ENCODE peak calls at places on chromosomes 6 and 20, in eight cellular contexts. One of them, this sample, is unnamed.

GRCh38 chr20:24969203-24970029 is 20.3 kb downstream of the CST7 start:
- DNase-seq in heart right ventricle: no peak
- DNase-seq in GM06990: no peak
- DNase-seq in coronary artery: peak
- DNase-seq in neural progenitor cell: no peak
- DNase-seq in GM12865: no peak
- DNase-seq in foreskin keratinocyte: no peak
- DNase-seq in right atrium auricular region: peak
- DNase-seq in this sample: no peak

GRCh38 chr6:4155848-4156466 is 20.6 kb upstream of the ECI2 start:
- DNase-seq in GM06990: no peak
- DNase-seq in GM12865: peak
- DNase-seq in coronary artery: no peak
- DNase-seq in foreskin keratinocyte: peak
- DNase-seq in heart right ventricle: no peak
- DNase-seq in right atrium auricular region: peak
- DNase-seq in neural progenitor cell: peak
- DNase-seq in this sample: peak

GRCh38 chr6:170438402-170438753 is 114.7 kb downstream of the PSMB1 start:
- DNase-seq in foreskin keratinocyte: peak
- DNase-seq in right atrium auricular region: peak
- DNase-seq in coronary artery: peak
- DNase-seq in neural progenitor cell: peak
- DNase-seq in GM12865: peak
- DNase-seq in GM06990: no peak
- DNase-seq in heart right ventricle: peak
- DNase-seq in this sample: peak

GRCh38 chr20:45337367-45338120 is 10.7 kb downstream of the SDC4 start:
- DNase-seq in neural progenitor cell: no peak
- DNase-seq in heart right ventricle: peak
- DNase-seq in GM06990: no peak
- DNase-seq in GM12865: no peak
- DNase-seq in foreskin keratinocyte: peak
- DNase-seq in coronary artery: peak
- DNase-seq in right atrium auricular region: no peak
- DNase-seq in this sample: no peak

GRCh38 chr6:125587624-125588023 is 161.8 kb upstream of the HEY2 start:
- DNase-seq in coronary artery: no peak
- DNase-seq in heart right ventricle: no peak
- DNase-seq in right atrium auricular region: no peak
- DNase-seq in foreskin keratinocyte: no peak
- DNase-seq in neural progenitor cell: no peak
- DNase-seq in GM06990: no peak
- DNase-seq in GM12865: no peak
- DNase-seq in this sample: no peak

GRCh38 chr6:162119349-162119748 is 608.2 kb downstream of the PRKN start:
- DNase-seq in neural progenitor cell: no peak
- DNase-seq in coronary artery: no peak
- DNase-seq in right atrium auricular region: no peak
- DNase-seq in foreskin keratinocyte: peak
- DNase-seq in GM12865: no peak
- DNase-seq in GM06990: no peak
- DNase-seq in heart right ventricle: peak
- DNase-seq in this sample: no peak

GRCh38 chr6:73519943-73520687 is 717 bp downstream of the EEF1A1 start:
- DNase-seq in coronary artery: peak
- DNase-seq in neural progenitor cell: peak
- DNase-seq in GM06990: peak
- DNase-seq in heart right ventricle: peak
- DNase-seq in right atrium auricular region: peak
- DNase-seq in GM12865: peak
- DNase-seq in foreskin keratinocyte: peak
- DNase-seq in this sample: peak

GRCh38 chr6:164097557-164098398 is 683.3 kb downstream of the QKI start:
- DNase-seq in foreskin keratinocyte: peak
- DNase-seq in neural progenitor cell: peak
- DNase-seq in right atrium auricular region: no peak
- DNase-seq in heart right ventricle: no peak
- DNase-seq in GM12865: no peak
- DNase-seq in coronary artery: no peak
- DNase-seq in GM06990: no peak
- DNase-seq in this sample: no peak

GRCh38 chr6:159858259-159858658 is 32.5 kb upstream of the MAS1 start:
- DNase-seq in right atrium auricular region: no peak
- DNase-seq in GM06990: no peak
- DNase-seq in heart right ventricle: no peak
- DNase-seq in neural progenitor cell: no peak
- DNase-seq in foreskin keratinocyte: no peak
- DNase-seq in GM12865: no peak
- DNase-seq in coronary artery: no peak
- DNase-seq in this sample: no peak

GRCh38 chr6:138571174-138571573 is 71.9 kb upstream of the NHSL1 start:
- DNase-seq in foreskin keratinocyte: no peak
- DNase-seq in neural progenitor cell: no peak
- DNase-seq in heart right ventricle: no peak
- DNase-seq in GM12865: no peak
- DNase-seq in coronary artery: no peak
- DNase-seq in right atrium auricular region: no peak
- DNase-seq in GM06990: no peak
- DNase-seq in this sample: no peak

GRCh38 chr6:152598421-152598820 is 38.7 kb downstream of the SYNE1 start:
- DNase-seq in coronary artery: no peak
- DNase-seq in neural progenitor cell: no peak
- DNase-seq in right atrium auricular region: no peak
- DNase-seq in GM06990: no peak
- DNase-seq in foreskin keratinocyte: no peak
- DNase-seq in heart right ventricle: no peak
- DNase-seq in GM12865: no peak
- DNase-seq in this sample: no peak

GRCh38 chr20:9294081-9294480 is 220.3 kb upstream of the LAMP5 start:
- DNase-seq in GM12865: no peak
- DNase-seq in coronary artery: no peak
- DNase-seq in heart right ventricle: no peak
- DNase-seq in neural progenitor cell: no peak
- DNase-seq in GM06990: no peak
- DNase-seq in foreskin keratinocyte: peak
- DNase-seq in right atrium auricular region: no peak
- DNase-seq in this sample: no peak

GRCh38 chr6:140546640-140547039 is 1172.2 kb upstream of the CITED2 start:
- DNase-seq in right atrium auricular region: no peak
- DNase-seq in GM06990: no peak
- DNase-seq in GM12865: no peak
- DNase-seq in neural progenitor cell: no peak
- DNase-seq in coronary artery: no peak
- DNase-seq in heart right ventricle: no peak
- DNase-seq in foreskin keratinocyte: peak
- DNase-seq in this sample: no peak

GRCh38 chr6:29809249-29809648 is 18.4 kb upstream of the HLA-G start:
- DNase-seq in coronary artery: no peak
- DNase-seq in foreskin keratinocyte: peak
- DNase-seq in heart right ventricle: no peak
- DNase-seq in right atrium auricular region: no peak
- DNase-seq in GM06990: no peak
- DNase-seq in neural progenitor cell: no peak
- DNase-seq in GM12865: no peak
- DNase-seq in this sample: no peak

GRCh38 chr6:116410945-116411623 is 40.3 kb downstream of the DSE start:
- DNase-seq in GM12865: no peak
- DNase-seq in heart right ventricle: no peak
- DNase-seq in GM06990: no peak
- DNase-seq in foreskin keratinocyte: no peak
- DNase-seq in coronary artery: no peak
- DNase-seq in neural progenitor cell: no peak
- DNase-seq in right atrium auricular region: no peak
- DNase-seq in this sample: no peak

DNA sequence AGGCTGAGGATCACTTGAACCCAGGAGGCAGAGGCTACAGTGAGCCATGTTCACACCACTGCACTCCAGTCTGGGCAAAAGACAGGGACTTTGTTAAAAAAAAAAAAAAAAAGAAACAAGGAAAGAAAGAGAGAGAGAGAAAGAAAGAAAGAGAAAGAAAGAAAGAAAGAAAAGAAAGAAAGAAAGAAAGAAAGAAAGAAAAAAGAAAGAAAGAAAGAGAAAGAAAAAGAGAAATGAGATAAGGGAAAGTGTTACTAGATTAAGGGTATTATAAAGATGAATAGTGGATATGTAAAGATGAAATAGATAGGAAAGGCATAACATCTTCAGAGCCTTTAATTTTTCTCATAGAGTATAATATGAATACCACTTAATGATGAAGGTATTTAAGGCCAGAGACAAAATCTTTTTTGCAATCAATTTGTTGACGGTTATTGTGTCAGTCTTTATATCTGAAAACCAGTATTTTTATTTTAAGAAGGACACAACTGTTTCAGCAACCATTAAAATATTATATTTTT is 26.6 kb downstream of the ABT1 start:
- DNase-seq in GM12865: no peak
- DNase-seq in coronary artery: no peak
- DNase-seq in neural progenitor cell: no peak
- DNase-seq in GM06990: no peak
- DNase-seq in heart right ventricle: no peak
- DNase-seq in foreskin keratinocyte: no peak
- DNase-seq in right atrium auricular region: no peak
- DNase-seq in this sample: no peak
- TF ChIP-seq CTCF in GM12865: no peak
- TF ChIP-seq CTCF in coronary artery: no peak
- TF ChIP-seq CTCF in neural progenitor cell: no peak
- TF ChIP-seq CTCF in GM06990: no peak
- TF ChIP-seq CTCF in heart right ventricle: no peak
- TF ChIP-seq CTCF in foreskin keratinocyte: no peak
- TF ChIP-seq CTCF in right atrium auricular region: no peak
- TF ChIP-seq CTCF in this sample: no peak

GRCh38 chr6:111803384-111803783 is 69.9 kb downstream of the FYN start:
- DNase-seq in GM12865: no peak
- DNase-seq in right atrium auricular region: no peak
- DNase-seq in heart right ventricle: no peak
- DNase-seq in neural progenitor cell: no peak
- DNase-seq in foreskin keratinocyte: no peak
- DNase-seq in coronary artery: no peak
- DNase-seq in GM06990: no peak
- DNase-seq in this sample: no peak

GRCh38 chr6:111802720-111803119 is 70.5 kb downstream of the FYN start:
- DNase-seq in right atrium auricular region: no peak
- DNase-seq in GM12865: no peak
- DNase-seq in GM06990: no peak
- DNase-seq in heart right ventricle: no peak
- DNase-seq in foreskin keratinocyte: no peak
- DNase-seq in coronary artery: no peak
- DNase-seq in neural progenitor cell: no peak
- DNase-seq in this sample: no peak

GRCh38 chr6:111805511-111806181 is 67.6 kb downstream of the FYN start:
- DNase-seq in right atrium auricular region: no peak
- DNase-seq in foreskin keratinocyte: no peak
- DNase-seq in heart right ventricle: no peak
- DNase-seq in coronary artery: no peak
- DNase-seq in neural progenitor cell: peak
- DNase-seq in GM12865: peak
- DNase-seq in GM06990: peak
- DNase-seq in this sample: peak

GRCh38 chr6:111803804-111804203 is 69.4 kb downstream of the FYN start:
- DNase-seq in right atrium auricular region: no peak
- DNase-seq in coronary artery: no peak
- DNase-seq in foreskin keratinocyte: no peak
- DNase-seq in GM12865: no peak
- DNase-seq in heart right ventricle: no peak
- DNase-seq in neural progenitor cell: no peak
- DNase-seq in GM06990: no peak
- DNase-seq in this sample: no peak

GRCh38 chr6:111804627-111805235 is 68.5 kb downstream of the FYN start:
- DNase-seq in right atrium auricular region: no peak
- DNase-seq in GM06990: peak
- DNase-seq in GM12865: peak
- DNase-seq in coronary artery: no peak
- DNase-seq in foreskin keratinocyte: no peak
- DNase-seq in neural progenitor cell: no peak
- DNase-seq in heart right ventricle: no peak
- DNase-seq in this sample: peak
- TF ChIP-seq CTCF in right atrium auricular region: no peak
- TF ChIP-seq CTCF in GM06990: peak
- TF ChIP-seq CTCF in GM12865: peak
- TF ChIP-seq CTCF in coronary artery: no peak
- TF ChIP-seq CTCF in foreskin keratinocyte: no peak
- TF ChIP-seq CTCF in neural progenitor cell: no peak
- TF ChIP-seq CTCF in heart right ventricle: no peak
- TF ChIP-seq CTCF in this sample: no peak

DNA sequence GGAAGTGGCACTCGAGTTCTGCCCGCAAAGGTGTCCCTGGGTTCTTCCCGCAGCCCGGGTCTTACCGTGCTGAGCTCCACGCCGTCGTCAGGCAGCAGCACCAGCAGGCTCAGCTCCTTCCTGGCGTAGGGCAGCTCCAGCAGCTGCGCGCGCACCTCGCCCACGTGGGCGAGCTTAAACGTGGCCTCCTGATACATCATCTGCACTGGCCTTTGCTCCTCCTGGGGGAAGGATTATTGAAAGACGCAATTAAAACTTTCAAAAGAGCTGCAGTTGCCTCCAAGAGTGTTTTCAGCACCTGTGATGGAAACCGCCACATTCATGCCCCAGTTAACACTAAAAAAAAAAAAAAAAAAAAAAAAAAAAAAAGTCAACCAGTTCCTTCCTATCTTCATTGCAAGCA is 11.3 kb downstream of the SERPINB9 start:
- DNase-seq in heart right ventricle: no peak
- DNase-seq in right atrium auricular region: no peak
- DNase-seq in GM06990: peak
- DNase-seq in coronary artery: no peak
- DNase-seq in GM12865: no peak
- DNase-seq in neural progenitor cell: no peak
- DNase-seq in foreskin keratinocyte: no peak
- DNase-seq in this sample: peak
- TF ChIP-seq CTCF in heart right ventricle: no peak
- TF ChIP-seq CTCF in right atrium auricular region: no peak
- TF ChIP-seq CTCF in GM06990: no peak
- TF ChIP-seq CTCF in coronary artery: no peak
- TF ChIP-seq CTCF in GM12865: no peak
- TF ChIP-seq CTCF in neural progenitor cell: no peak
- TF ChIP-seq CTCF in foreskin keratinocyte: no peak
- TF ChIP-seq CTCF in this sample: no peak

DNA sequence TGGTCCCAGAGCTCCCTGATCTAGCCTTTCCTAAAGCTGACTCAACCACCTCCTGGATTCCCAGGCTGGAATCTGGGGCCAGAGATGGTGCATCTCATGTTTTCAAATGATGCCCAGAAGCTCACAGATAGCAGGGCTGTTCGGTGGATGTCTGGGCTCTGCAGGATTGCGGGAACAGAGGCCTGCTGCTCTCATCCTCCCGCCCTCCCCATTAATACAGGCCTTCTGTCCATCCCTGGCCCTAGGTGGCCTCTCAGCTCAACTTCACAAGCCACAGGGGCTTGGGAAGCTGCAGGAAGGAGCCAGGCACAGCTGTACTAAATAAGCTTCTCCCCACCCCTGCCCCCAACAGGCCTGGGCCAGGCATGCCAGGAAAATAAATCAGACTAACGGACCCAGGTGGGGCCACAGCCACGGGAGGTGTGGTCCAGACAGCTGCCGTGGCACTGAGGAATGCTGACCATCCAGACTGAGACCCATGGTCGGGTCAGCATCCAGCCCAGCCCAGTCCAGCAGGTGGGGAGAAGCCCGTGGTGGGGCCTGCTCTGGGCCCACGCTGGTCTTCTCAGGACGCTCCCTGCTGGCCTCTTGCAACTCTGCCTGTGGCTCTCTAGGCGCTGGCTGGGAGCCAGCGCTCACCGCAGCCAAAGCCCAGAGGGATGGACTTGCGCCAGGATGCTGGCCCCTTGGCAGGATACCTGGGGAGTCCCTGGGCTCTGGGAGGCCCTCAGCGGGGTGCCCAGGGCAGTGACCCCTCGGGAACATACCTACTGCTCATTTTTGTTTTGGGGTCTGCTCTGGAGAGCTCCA is 8.5 kb upstream of the YTHDF1 start:
- DNase-seq in coronary artery: no peak
- DNase-seq in foreskin keratinocyte: peak
- DNase-seq in heart right ventricle: peak
- DNase-seq in right atrium auricular region: no peak
- DNase-seq in GM06990: no peak
- DNase-seq in neural progenitor cell: peak
- DNase-seq in GM12865: no peak
- DNase-seq in this sample: no peak
- TF ChIP-seq CTCF in coronary artery: no peak
- TF ChIP-seq CTCF in foreskin keratinocyte: peak
- TF ChIP-seq CTCF in heart right ventricle: no peak
- TF ChIP-seq CTCF in right atrium auricular region: no peak
- TF ChIP-seq CTCF in GM06990: no peak
- TF ChIP-seq CTCF in neural progenitor cell: no peak
- TF ChIP-seq CTCF in GM12865: no peak
- TF ChIP-seq CTCF in this sample: no peak